ENCODE peak calls at places on chromosomes 12 and 14, in seven cellular contexts. One of them, this sample, is unnamed.

GRCh38 chr14:24135834-24136683 is at the start of gene PSME1:
- DNase-seq in GM03348: peak; percentile 97
- DNase-seq in activated CD4-positive, alpha-beta T cell treated with anti-CD3 and anti-CD28 coated beads, Interleukin-2, amount 50 U/mL, for 48 hours: peak; percentile 95
- DNase-seq in frontal cortex: peak; percentile 97
- DNase-seq in GM13976: peak; percentile 97
- DNase-seq in OCI-LY7: peak; percentile 93
- DNase-seq in HuH-7: peak; percentile 91
- DNase-seq in this sample: peak; percentile 77

GRCh38 chr14:51517116-51517515 is 134.6 kb upstream of the FRMD6 start:
- DNase-seq in frontal cortex: no peak
- DNase-seq in activated CD4-positive, alpha-beta T cell treated with anti-CD3 and anti-CD28 coated beads, Interleukin-2, amount 50 U/mL, for 48 hours: no peak
- DNase-seq in OCI-LY7: no peak
- DNase-seq in GM13976: no peak
- DNase-seq in HuH-7: no peak
- DNase-seq in GM03348: no peak
- DNase-seq in this sample: peak; percentile 45

GRCh38 chr14:97179573-97179972 is 382.4 kb downstream of the VRK1 start:
- DNase-seq in frontal cortex: no peak
- DNase-seq in GM03348: no peak
- DNase-seq in OCI-LY7: no peak
- DNase-seq in GM13976: no peak
- DNase-seq in HuH-7: no peak
- DNase-seq in activated CD4-positive, alpha-beta T cell treated with anti-CD3 and anti-CD28 coated beads, Interleukin-2, amount 50 U/mL, for 48 hours: peak; percentile 33
- DNase-seq in this sample: no peak

GRCh38 chr14:29749327-29749726 is 178.3 kb downstream of the PRKD1 start:
- DNase-seq in activated CD4-positive, alpha-beta T cell treated with anti-CD3 and anti-CD28 coated beads, Interleukin-2, amount 50 U/mL, for 48 hours: no peak
- DNase-seq in GM03348: peak; percentile 37
- DNase-seq in frontal cortex: no peak
- DNase-seq in HuH-7: no peak
- DNase-seq in OCI-LY7: no peak
- DNase-seq in GM13976: no peak
- DNase-seq in this sample: peak; percentile 42

GRCh38 chr12:93235881-93236280 is 141.8 kb upstream of the NUDT4 start:
- DNase-seq in activated CD4-positive, alpha-beta T cell treated with anti-CD3 and anti-CD28 coated beads, Interleukin-2, amount 50 U/mL, for 48 hours: no peak
- DNase-seq in GM03348: no peak
- DNase-seq in frontal cortex: no peak
- DNase-seq in HuH-7: no peak
- DNase-seq in GM13976: no peak
- DNase-seq in OCI-LY7: no peak
- DNase-seq in this sample: no peak

GRCh38 chr14:102055181-102055901 is 31.5 kb downstream of the HSP90AA1 start:
- DNase-seq in HuH-7: no peak
- DNase-seq in frontal cortex: no peak
- DNase-seq in GM03348: peak; percentile 61
- DNase-seq in OCI-LY7: no peak
- DNase-seq in GM13976: no peak
- DNase-seq in activated CD4-positive, alpha-beta T cell treated with anti-CD3 and anti-CD28 coated beads, Interleukin-2, amount 50 U/mL, for 48 hours: no peak
- DNase-seq in this sample: peak; percentile 79

GRCh38 chr14:99038401-99038800 is 233.6 kb downstream of the BCL11B start:
- DNase-seq in OCI-LY7: no peak
- DNase-seq in GM13976: no peak
- DNase-seq in activated CD4-positive, alpha-beta T cell treated with anti-CD3 and anti-CD28 coated beads, Interleukin-2, amount 50 U/mL, for 48 hours: no peak
- DNase-seq in GM03348: peak; percentile 41
- DNase-seq in HuH-7: no peak
- DNase-seq in frontal cortex: no peak
- DNase-seq in this sample: no peak

GRCh38 chr14:84401631-84402030 is 1128.3 kb upstream of the FLRT2 start:
- DNase-seq in frontal cortex: no peak
- DNase-seq in activated CD4-positive, alpha-beta T cell treated with anti-CD3 and anti-CD28 coated beads, Interleukin-2, amount 50 U/mL, for 48 hours: no peak
- DNase-seq in GM03348: no peak
- DNase-seq in HuH-7: no peak
- DNase-seq in GM13976: no peak
- DNase-seq in OCI-LY7: no peak
- DNase-seq in this sample: no peak

GRCh38 chr14:100439781-100440180 is 116.6 kb downstream of the SLC25A47 start:
- DNase-seq in frontal cortex: no peak
- DNase-seq in GM13976: no peak
- DNase-seq in GM03348: peak; percentile 65
- DNase-seq in HuH-7: no peak
- DNase-seq in OCI-LY7: no peak
- DNase-seq in activated CD4-positive, alpha-beta T cell treated with anti-CD3 and anti-CD28 coated beads, Interleukin-2, amount 50 U/mL, for 48 hours: no peak
- DNase-seq in this sample: peak; percentile 81

GRCh38 chr12:98974767-98975381 is 329.8 kb downstream of the APAF1 start:
- DNase-seq in GM03348: no peak
- DNase-seq in frontal cortex: no peak
- DNase-seq in GM13976: no peak
- DNase-seq in OCI-LY7: no peak
- DNase-seq in HuH-7: no peak
- DNase-seq in activated CD4-positive, alpha-beta T cell treated with anti-CD3 and anti-CD28 coated beads, Interleukin-2, amount 50 U/mL, for 48 hours: no peak
- DNase-seq in this sample: no peak

GRCh38 chr12:124884587-124885438 is 21.1 kb upstream of the SCARB1 start:
- DNase-seq in HuH-7: peak; percentile 54
- DNase-seq in frontal cortex: no peak
- DNase-seq in GM13976: peak; percentile 52
- DNase-seq in GM03348: no peak
- DNase-seq in OCI-LY7: peak; percentile 99
- DNase-seq in activated CD4-positive, alpha-beta T cell treated with anti-CD3 and anti-CD28 coated beads, Interleukin-2, amount 50 U/mL, for 48 hours: no peak
- DNase-seq in this sample: no peak

GRCh38 chr14:89384636-89385035 is 32.4 kb downstream of the FOXN3 start:
- DNase-seq in HuH-7: no peak
- DNase-seq in GM13976: no peak
- DNase-seq in GM03348: no peak
- DNase-seq in OCI-LY7: no peak
- DNase-seq in frontal cortex: no peak
- DNase-seq in activated CD4-positive, alpha-beta T cell treated with anti-CD3 and anti-CD28 coated beads, Interleukin-2, amount 50 U/mL, for 48 hours: no peak
- DNase-seq in this sample: no peak

GRCh38 chr14:105485720-105486332 is 860 bp upstream of the CRIP1 start:
- DNase-seq in HuH-7: peak; percentile 88
- DNase-seq in activated CD4-positive, alpha-beta T cell treated with anti-CD3 and anti-CD28 coated beads, Interleukin-2, amount 50 U/mL, for 48 hours: peak; percentile 58
- DNase-seq in GM03348: no peak
- DNase-seq in GM13976: peak; percentile 71
- DNase-seq in frontal cortex: no peak
- DNase-seq in OCI-LY7: no peak
- DNase-seq in this sample: no peak

This sample was measured in fibroblast of the aortic adventitia.